ENCODE peak calls at places on chromosomes 6 and 20, in ten cellular contexts. Z is lung, Q is dorsolateral prefrontal cortex, R is B cell, Y is cardiac fibroblast, K is OCI-LY7, P is vagina, J is GM06990, S is H9, V is brain microvascular endothelial cell. B is an unnamed sample.

GRCh38 chr20:4795394-4795793 is 73.7 kb downstream of the PRND start:
- DNase-seq in Z (no peak), Q (no peak), R (no peak), Y (peak), K (no peak), P (no peak), J (no peak), S (peak), V (peak), B (no peak)

GRCh38 chr6:91387290-91388062 is 800.6 kb upstream of the MAP3K7 start:
- DNase-seq in Z (no peak), Q (no peak), R (no peak), Y (no peak), K (no peak), P (no peak), J (no peak), S (peak), V (no peak), B (no peak)

GRCh38 chr6:136737343-136738177 is 54.7 kb downstream of the MAP3K5 start:
- DNase-seq in Z (no peak), Q (no peak), R (no peak), Y (peak), K (no peak), P (no peak), J (no peak), S (no peak), V (no peak), B (no peak)

GRCh38 chr20:56826971-56827645 is 198.0 kb downstream of the TFAP2C start:
- DNase-seq in Z (no peak), Q (no peak), R (no peak), Y (peak), K (no peak), P (no peak), J (no peak), S (no peak), V (peak), B (no peak)

GRCh38 chr6:8707956-8708772 is 272.8 kb upstream of the SLC35B3 start:
- DNase-seq in Z (peak), Q (no peak), R (no peak), Y (no peak), K (peak), P (no peak), J (no peak), S (no peak), V (no peak), B (no peak)

GRCh38 chr6:38517005-38517404 is 122.7 kb downstream of the BTBD9 start:
- DNase-seq in Z (no peak), Q (no peak), R (no peak), Y (no peak), K (no peak), P (no peak), J (no peak), S (no peak), V (peak), B (no peak)

GRCh38 chr6:30880563-30881252 is 3.6 kb upstream of the DDR1 start:
- DNase-seq in Z (no peak), Q (peak), R (no peak), Y (no peak), K (no peak), P (no peak), J (no peak), S (peak), V (no peak), B (peak)

GRCh38 chr6:24554474-24554873 is 59.7 kb downstream of the ALDH5A1 start:
- DNase-seq in Z (no peak), Q (no peak), R (no peak), Y (no peak), K (no peak), P (no peak), J (peak), S (no peak), V (no peak), B (no peak)

GRCh38 chr6:26324295-26324727 is 40.7 kb upstream of the BTN3A2 start:
- DNase-seq in Z (no peak), Q (no peak), R (no peak), Y (no peak), K (no peak), P (no peak), J (no peak), S (no peak), V (no peak), B (no peak)

GRCh38 chr20:7090753-7091310 is 323.3 kb downstream of the BMP2 start:
- DNase-seq in Z (no peak), Q (no peak), R (no peak), Y (no peak), K (no peak), P (no peak), J (no peak), S (peak), V (no peak), B (no peak)

GRCh38 chr6:144064402-144064830 is 31.0 kb downstream of the SF3B5 start:
- DNase-seq in Z (peak), Q (peak), R (peak), Y (no peak), K (peak), P (no peak), J (peak), S (peak), V (no peak), B (peak)

GRCh38 chr6:35061102-35061615 is 80.0 kb downstream of the TCP11 start:
- DNase-seq in Z (no peak), Q (no peak), R (peak), Y (no peak), K (no peak), P (no peak), J (no peak), S (no peak), V (no peak), B (no peak)

GRCh38 chr20:33113387-33113908 is 34.0 kb downstream of the BPIFB4 start:
- DNase-seq in Z (no peak), Q (no peak), R (no peak), Y (no peak), K (no peak), P (no peak), J (no peak), S (no peak), V (no peak), B (no peak)

GRCh38 chr6:130018830-130019795 is 732 bp downstream of the L3MBTL3 start:
- DNase-seq in Z (peak), Q (peak), R (peak), Y (peak), K (peak), P (no peak), J (peak), S (peak), V (no peak), B (peak)

GRCh38 chr20:33687370-33687915 is 1.3 kb upstream of the E2F1 start:
- DNase-seq in Z (no peak), Q (no peak), R (no peak), Y (peak), K (no peak), P (no peak), J (no peak), S (no peak), V (peak), B (no peak)

GRCh38 chr6:11085758-11086435 is 7.7 kb upstream of the SMIM13 start:
- DNase-seq in Z (no peak), Q (no peak), R (no peak), Y (peak), K (no peak), P (no peak), J (no peak), S (no peak), V (peak), B (no peak)

GRCh38 chr6:36487698-36488097 is 44.9 kb downstream of the KCTD20 start:
- DNase-seq in Z (no peak), Q (no peak), R (no peak), Y (no peak), K (no peak), P (no peak), J (no peak), S (no peak), V (no peak), B (no peak)

GRCh38 chr6:19301980-19302379 is 535.2 kb upstream of the ID4 start:
- DNase-seq in Z (no peak), Q (no peak), R (no peak), Y (no peak), K (no peak), P (no peak), J (no peak), S (no peak), V (peak), B (no peak)

GRCh38 chr6:51678905-51679620 is 408.4 kb downstream of the PKHD1 start:
- DNase-seq in Z (peak), Q (no peak), R (no peak), Y (no peak), K (no peak), P (no peak), J (peak), S (no peak), V (no peak), B (no peak)

GRCh38 chr6:132020138-132020551 is 69.0 kb upstream of the CCN2 start:
- DNase-seq in Z (no peak), Q (no peak), R (no peak), Y (peak), K (no peak), P (no peak), J (no peak), S (no peak), V (no peak), B (no peak)

GRCh38 chr6:68701159-68701558 is 66.1 kb downstream of the ADGRB3 start:
- DNase-seq in Z (no peak), Q (no peak), R (no peak), Y (no peak), K (no peak), P (no peak), J (no peak), S (no peak), V (no peak), B (no peak)

GRCh38 chr6:90319044-90319443 is 22.4 kb upstream of the BACH2 start:
- DNase-seq in Z (no peak), Q (no peak), R (no peak), Y (peak), K (no peak), P (no peak), J (no peak), S (no peak), V (no peak), B (no peak)

GRCh38 chr6:105184921-105185320 is 5.1 kb upstream of the POPDC3 start:
- DNase-seq in Z (no peak), Q (no peak), R (no peak), Y (peak), K (no peak), P (no peak), J (no peak), S (no peak), V (peak), B (no peak)

GRCh38 chr6:26743157-26743821 is 83.7 kb upstream of the ZNF322 start:
- DNase-seq in Z (no peak), Q (no peak), R (no peak), Y (peak), K (no peak), P (peak), J (no peak), S (peak), V (peak), B (peak)

DNA sequence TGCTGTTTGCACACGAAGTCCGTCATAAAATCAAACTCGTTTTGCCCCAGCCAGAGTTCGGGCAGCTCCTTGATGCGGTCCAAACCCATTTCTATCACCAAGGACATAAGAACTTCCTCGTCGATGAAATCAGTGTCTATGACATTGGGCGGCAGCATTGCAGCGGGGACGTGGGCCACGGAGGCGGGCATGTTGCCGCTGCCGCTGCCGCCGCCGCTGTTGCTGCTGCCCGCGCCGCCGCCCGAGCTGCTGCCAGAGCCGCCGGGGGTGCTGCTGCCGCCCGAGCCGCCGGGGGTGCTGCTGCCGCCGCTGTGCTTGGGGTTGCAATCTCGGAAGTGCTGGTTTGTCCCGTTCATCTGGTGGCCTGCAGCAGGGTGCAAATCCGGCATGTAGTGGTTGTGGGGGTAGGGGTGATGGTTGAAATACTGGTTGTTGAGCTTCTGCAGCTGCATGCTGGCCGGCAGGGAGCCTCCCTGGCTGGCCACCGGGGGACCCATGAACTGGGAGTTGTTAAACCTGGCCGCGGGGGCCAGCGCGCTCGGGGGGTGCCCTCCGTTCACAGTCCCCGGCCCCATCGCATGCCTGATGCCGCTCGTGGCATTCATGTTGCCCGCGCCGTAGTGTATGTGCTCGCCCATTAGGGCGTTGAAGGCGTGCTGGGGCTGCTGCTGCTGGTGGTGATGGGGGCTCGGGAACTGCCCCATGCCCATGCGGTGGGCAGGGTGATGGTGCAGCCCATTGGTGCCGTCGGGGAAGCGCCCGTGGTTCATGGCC is 1.1 kb downstream of the CITED2 start:
- DNase-seq in Z (peak), Q (peak), R (peak), Y (peak), K (peak), P (no peak), J (peak), S (peak), V (peak), B (peak)
- TF ChIP-seq CTCF in Z (no peak), Q (peak), R (peak), Y (peak), K (peak), P (no peak), J (peak), S (peak), V (peak), B (peak)

GRCh38 chr6:160278311-160278710 is 19.7 kb upstream of the SLC22A2 start:
- DNase-seq in Z (no peak), Q (no peak), R (no peak), Y (no peak), K (no peak), P (no peak), J (no peak), S (no peak), V (no peak), B (no peak)
- TF ChIP-seq CTCF in Z (no peak), Q (no peak), R (no peak), Y (no peak), K (no peak), P (no peak), J (no peak), S (no peak), V (no peak), B (no peak)

GRCh38 chr6:140052757-140053729 is 678.6 kb upstream of the CITED2 start:
- DNase-seq in Z (no peak), Q (no peak), R (no peak), Y (peak), K (peak), P (no peak), J (no peak), S (no peak), V (peak), B (no peak)
- TF ChIP-seq CTCF in Z (no peak), Q (no peak), R (no peak), Y (peak), K (peak), P (no peak), J (peak), S (peak), V (peak), B (peak)

DNA sequence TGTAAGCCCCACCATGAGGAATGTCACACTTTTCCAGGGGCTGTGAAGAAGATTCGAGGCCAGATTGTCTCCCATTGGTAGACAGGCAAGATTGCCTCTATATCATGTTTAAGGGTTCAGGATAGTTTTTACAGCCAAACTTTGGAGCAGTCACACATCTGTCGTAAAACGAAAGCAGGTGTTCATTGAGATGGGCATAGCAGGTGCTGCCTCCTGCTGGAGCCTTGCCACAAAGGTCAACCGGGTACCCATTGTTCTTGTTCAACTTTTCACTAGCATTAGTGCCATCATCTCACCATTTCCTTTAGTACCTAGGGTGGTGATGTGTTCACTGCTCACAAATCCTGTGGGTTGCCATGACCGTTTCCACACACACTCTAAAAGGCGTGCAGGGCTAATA is 198.3 kb downstream of the HTR1B start:
- DNase-seq in Z (no peak), Q (no peak), R (no peak), Y (no peak), K (no peak), P (no peak), J (no peak), S (peak), V (no peak), B (no peak)
- TF ChIP-seq CTCF in Z (no peak), Q (no peak), R (no peak), Y (no peak), K (peak), P (no peak), J (no peak), S (peak), V (peak), B (peak)

DNA sequence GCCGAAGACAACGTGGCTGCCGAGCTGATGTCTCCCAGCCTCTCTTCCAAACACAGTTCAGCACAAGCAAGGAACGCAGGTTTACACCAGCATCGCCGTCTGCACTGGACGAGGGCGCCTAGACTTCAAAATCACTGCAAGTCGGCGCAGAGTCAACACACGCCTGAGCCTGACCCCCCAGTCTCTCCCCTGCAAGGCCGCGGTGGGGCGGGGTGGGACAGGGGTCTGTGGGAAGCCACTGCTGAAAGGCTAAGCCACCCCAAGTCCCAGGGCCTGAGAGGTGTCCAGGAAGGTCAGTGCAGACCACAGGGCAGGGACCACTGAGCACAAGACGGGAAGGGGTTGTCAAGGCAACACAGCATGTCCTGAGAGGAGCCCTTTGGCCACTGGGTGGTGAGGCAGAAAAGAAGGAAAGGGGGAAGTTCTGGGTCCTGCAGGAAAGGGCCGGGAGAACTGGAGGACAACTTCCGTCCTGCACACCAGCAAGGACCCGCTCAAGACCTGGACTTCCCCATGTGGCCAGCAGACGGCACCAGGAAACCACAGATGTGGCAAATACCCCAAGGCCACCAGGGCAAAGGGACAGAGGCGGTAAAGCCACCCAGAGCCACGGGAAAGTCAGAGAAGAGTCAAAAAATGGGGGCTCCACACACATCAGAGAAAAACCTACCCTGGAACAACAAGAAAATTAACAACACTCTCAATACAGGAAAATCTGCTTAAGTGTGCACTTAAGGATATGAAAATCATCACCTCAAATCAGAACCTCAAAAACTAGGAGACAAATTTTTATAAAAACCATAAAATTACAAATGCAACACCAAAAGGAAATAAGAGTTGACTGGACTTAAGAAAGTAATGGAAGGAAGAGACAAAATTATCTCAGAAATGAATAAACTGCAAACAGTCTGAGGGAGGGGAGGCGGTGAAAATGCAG is 84.8 kb downstream of the TAF4 start:
- DNase-seq in Z (no peak), Q (no peak), R (peak), Y (peak), K (peak), P (no peak), J (no peak), S (no peak), V (peak), B (no peak)
- TF ChIP-seq CTCF in Z (no peak), Q (peak), R (peak), Y (peak), K (peak), P (no peak), J (peak), S (peak), V (peak), B (peak)

GRCh38 chr6:3372184-3372846 is 84.5 kb downstream of the SLC22A23 start:
- DNase-seq in Z (no peak), Q (no peak), R (no peak), Y (no peak), K (no peak), P (no peak), J (no peak), S (no peak), V (no peak), B (peak)
- TF ChIP-seq CTCF in Z (no peak), Q (no peak), R (no peak), Y (no peak), K (peak), P (no peak), J (no peak), S (peak), V (peak), B (no peak)

GRCh38 chr6:126176266-126176665 is 163.6 kb upstream of the CENPW start:
- DNase-seq in Z (no peak), Q (no peak), R (no peak), Y (peak), K (no peak), P (no peak), J (no peak), S (no peak), V (peak), B (no peak)
- TF ChIP-seq CTCF in Z (no peak), Q (no peak), R (no peak), Y (peak), K (peak), P (peak), J (peak), S (peak), V (peak), B (peak)

GRCh38 chr6:79947191-79948173 is at the start of gene ELOVL4:
- DNase-seq in Z (no peak), Q (peak), R (no peak), Y (peak), K (no peak), P (no peak), J (peak), S (peak), V (peak), B (peak)

GRCh38 chr6:79941489-79942151 is 5.7 kb downstream of the ELOVL4 start:
- DNase-seq in Z (no peak), Q (no peak), R (no peak), Y (no peak), K (no peak), P (no peak), J (no peak), S (no peak), V (no peak), B (no peak)

GRCh38 chr6:79946242-79946641 is 1.1 kb downstream of the ELOVL4 start:
- DNase-seq in Z (no peak), Q (no peak), R (no peak), Y (peak), K (peak), P (no peak), J (no peak), S (peak), V (peak), B (peak)

GRCh38 chr6:79946773-79947190 is 571 bp downstream of the ELOVL4 start:
- DNase-seq in Z (no peak), Q (peak), R (no peak), Y (peak), K (no peak), P (no peak), J (peak), S (peak), V (peak), B (peak)

DNA sequence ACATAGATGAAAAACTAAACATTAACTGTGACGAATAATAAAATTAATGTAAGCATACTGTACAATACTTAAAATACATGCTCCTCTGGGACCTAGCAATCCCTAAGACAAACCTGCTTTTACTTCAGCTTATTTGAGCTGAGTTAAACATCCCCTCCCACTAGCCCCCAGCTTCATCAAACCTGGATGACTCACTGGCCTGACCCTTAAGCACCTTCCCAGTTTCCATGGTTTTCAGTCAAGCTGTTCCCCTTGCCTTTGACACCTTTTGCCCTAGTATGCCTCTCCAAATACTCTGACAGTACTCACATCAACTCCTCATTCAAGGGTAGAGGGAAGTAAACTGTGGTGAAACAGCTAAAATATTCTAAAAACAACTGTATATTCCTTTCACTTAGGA is 4.2 kb downstream of the ELOVL4 start:
- DNase-seq in Z (no peak), Q (no peak), R (no peak), Y (no peak), K (no peak), P (no peak), J (no peak), S (no peak), V (no peak), B (no peak)
- TF ChIP-seq CTCF in Z (no peak), Q (no peak), R (no peak), Y (no peak), K (no peak), P (no peak), J (no peak), S (no peak), V (no peak), B (no peak)

GRCh38 chr6:148343383-148343782 is 745 bp downstream of the SASH1 start:
- DNase-seq in Z (no peak), Q (no peak), R (no peak), Y (peak), K (no peak), P (no peak), J (no peak), S (no peak), V (no peak), B (no peak)
- TF ChIP-seq CTCF in Z (no peak), Q (no peak), R (no peak), Y (peak), K (no peak), P (no peak), J (no peak), S (no peak), V (no peak), B (no peak)

B was measured in glutamatergic neuron.